ENCODE peak calls at places on chromosomes 12 and 14, in five cellular contexts. W, B, I, Y and Z are unnamed samples.

GRCh38 chr14:91371011-91371989 is 46.3 kb downstream of the CCDC88C start:
- DNase-seq in W (no peak), B (no peak), I (no peak), Y (no peak), Z (no peak)

GRCh38 chr14:99511421-99512109 is 30.4 kb downstream of the CCNK start:
- DNase-seq in W (no peak), B (no peak), I (no peak), Y (no peak), Z (no peak)

GRCh38 chr12:114732426-114733030 is 48.6 kb upstream of the TBX3 start:
- DNase-seq in W (no peak), B (no peak), I (no peak), Y (no peak), Z (no peak)

GRCh38 chr14:100470523-100470897 is 116.7 kb downstream of the BEGAIN start:
- DNase-seq in W (no peak), B (no peak), I (no peak), Y (no peak), Z (no peak)

GRCh38 chr12:11580125-11580751 is 69.2 kb upstream of the ETV6 start:
- DNase-seq in W (peak; percentile 37), B (peak; percentile 65), I (no peak), Y (peak; percentile 32), Z (peak; percentile 28)

GRCh38 chr12:4556730-4557519 is 5.1 kb upstream of the DYRK4 start:
- DNase-seq in W (no peak), B (no peak), I (no peak), Y (no peak), Z (no peak)

GRCh38 chr14:21201732-21202462 is 46.0 kb upstream of the OR5AU1 start:
- DNase-seq in W (no peak), B (no peak), I (no peak), Y (no peak), Z (no peak)

GRCh38 chr12:11624126-11624525 is 25.3 kb upstream of the ETV6 start:
- DNase-seq in W (no peak), B (no peak), I (no peak), Y (no peak), Z (no peak)

GRCh38 chr14:51607677-51608076 is 44.0 kb upstream of the FRMD6 start:
- DNase-seq in W (no peak), B (no peak), I (no peak), Y (no peak), Z (no peak)

GRCh38 chr14:69715725-69716482 is 51.0 kb upstream of the SRSF5 start:
- DNase-seq in W (no peak), B (peak; percentile 63), I (no peak), Y (peak; percentile 73), Z (peak; percentile 67)

GRCh38 chr14:93734086-93734822 is 54.0 kb downstream of the PRIMA1 start:
- DNase-seq in W (peak; percentile 19), B (no peak), I (no peak), Y (no peak), Z (no peak)

GRCh38 chr12:43692064-43692463 is 66.5 kb downstream of the PUS7L start:
- DNase-seq in W (no peak), B (no peak), I (no peak), Y (no peak), Z (no peak)

GRCh38 chr12:85804663-85805062 is 31.5 kb downstream of the RASSF9 start:
- DNase-seq in W (no peak), B (no peak), I (no peak), Y (no peak), Z (no peak)

GRCh38 chr12:53974084-53975018 is at the start of gene HOTAIR:
- DNase-seq in W (peak; percentile 72), B (no peak), I (no peak), Y (no peak), Z (peak; percentile 61)

GRCh38 chr12:90543841-90544240 is 411.1 kb downstream of the CCER1 start:
- DNase-seq in W (no peak), B (no peak), I (no peak), Y (no peak), Z (no peak)

GRCh38 chr12:132904718-132905328 is 17.4 kb upstream of the CHFR start:
- DNase-seq in W (peak; percentile 91), B (no peak), I (peak; percentile 83), Y (peak; percentile 72), Z (peak; percentile 89)

GRCh38 chr12:104163631-104164030 is 25.6 kb upstream of the NFYB start:
- DNase-seq in W (no peak), B (no peak), I (no peak), Y (no peak), Z (no peak)

GRCh38 chr14:50333010-50333409 is 20.9 kb downstream of the DMAC2L start:
- DNase-seq in W (no peak), B (no peak), I (no peak), Y (no peak), Z (peak; percentile 81)

GRCh38 chr12:94621662-94622359 is 28.5 kb downstream of the TMCC3 start:
- DNase-seq in W (no peak), B (no peak), I (no peak), Y (no peak), Z (no peak)

GRCh38 chr14:24440606-24441399 is 1.8 kb downstream of the SDR39U1 start:
- DNase-seq in W (no peak), B (no peak), I (no peak), Y (no peak), Z (no peak)

GRCh38 chr12:4643747-4644146 is 5.1 kb downstream of the AKAP3 start:
- DNase-seq in W (peak; percentile 49), B (no peak), I (no peak), Y (no peak), Z (no peak)

GRCh38 chr14:104547998-104548700 is 31.4 kb upstream of the C14orf180 start:
- DNase-seq in W (no peak), B (no peak), I (no peak), Y (no peak), Z (peak; percentile 9)

GRCh38 chr12:120474092-120474960 is 4.8 kb upstream of the SRSF9 start:
- DNase-seq in W (no peak), B (no peak), I (no peak), Y (no peak), Z (peak; percentile 35)

GRCh38 chr14:80862983-80863382 is 78.6 kb downstream of the CEP128 start:
- DNase-seq in W (no peak), B (no peak), I (no peak), Y (no peak), Z (no peak)

GRCh38 chr14:75861161-75861621 is 120.6 kb downstream of the TGFB3 start:
- DNase-seq in W (no peak), B (peak; percentile 34), I (no peak), Y (no peak), Z (peak; percentile 56)

GRCh38 chr12:88960213-88960878 is 380.1 kb upstream of the KITLG start:
- DNase-seq in W (no peak), B (no peak), I (no peak), Y (no peak), Z (no peak)

GRCh38 chr12:121958521-121959240 is 40.3 kb downstream of the CFAP251 start:
- DNase-seq in W (no peak), B (no peak), I (no peak), Y (no peak), Z (no peak)
- H3K27ac ChIP-seq in W (no peak overlapping the region), B (peak overlapping the region; percentile 68), I (no peak overlapping the region), Y (no peak overlapping the region), Z (no peak overlapping the region)

DNA sequence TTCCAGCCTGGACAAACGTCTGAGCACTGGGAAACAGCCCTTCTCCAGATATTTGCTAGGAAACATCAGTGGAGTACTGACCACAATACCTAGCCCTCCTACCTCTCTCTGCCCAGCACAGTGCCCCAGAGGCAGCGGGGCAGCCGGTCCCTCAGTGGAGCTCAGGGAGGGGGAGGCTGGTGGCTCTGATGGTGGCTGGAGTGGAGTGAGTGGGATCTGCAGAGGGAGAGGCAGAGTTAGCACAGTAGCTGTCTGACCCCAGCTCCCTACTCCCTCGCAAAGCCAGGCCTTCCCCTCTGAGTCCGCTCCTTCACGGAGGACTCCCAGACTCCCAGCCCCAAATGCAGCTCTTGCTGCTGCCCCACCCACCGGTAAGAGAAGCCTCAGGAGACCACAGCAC is 30.0 kb downstream of the NCKAP5L start:
- DNase-seq in W (no peak), B (no peak), I (no peak), Y (no peak), Z (no peak)
- H3K27ac ChIP-seq in W (no peak overlapping the region), B (no peak overlapping the region), I (no peak overlapping the region), Y (no peak overlapping the region), Z (no peak overlapping the region)

GRCh38 chr12:8917031-8917430 is 2.7 kb downstream of the PHC1 start:
- DNase-seq in W (no peak), B (no peak), I (no peak), Y (no peak), Z (no peak)
- H3K27ac ChIP-seq in W (no peak overlapping the region), B (no peak overlapping the region), I (no peak overlapping the region), Y (no peak overlapping the region), Z (no peak overlapping the region)

GRCh38 chr14:102071283-102071998 is 15.4 kb downstream of the HSP90AA1 start:
- DNase-seq in W (no peak), B (peak; percentile 20), I (no peak), Y (no peak), Z (no peak)
- H3K27ac ChIP-seq in W (no peak overlapping the region), B (no peak overlapping the region), I (no peak overlapping the region), Y (peak overlapping the region; percentile 69), Z (no peak overlapping the region)

DNA sequence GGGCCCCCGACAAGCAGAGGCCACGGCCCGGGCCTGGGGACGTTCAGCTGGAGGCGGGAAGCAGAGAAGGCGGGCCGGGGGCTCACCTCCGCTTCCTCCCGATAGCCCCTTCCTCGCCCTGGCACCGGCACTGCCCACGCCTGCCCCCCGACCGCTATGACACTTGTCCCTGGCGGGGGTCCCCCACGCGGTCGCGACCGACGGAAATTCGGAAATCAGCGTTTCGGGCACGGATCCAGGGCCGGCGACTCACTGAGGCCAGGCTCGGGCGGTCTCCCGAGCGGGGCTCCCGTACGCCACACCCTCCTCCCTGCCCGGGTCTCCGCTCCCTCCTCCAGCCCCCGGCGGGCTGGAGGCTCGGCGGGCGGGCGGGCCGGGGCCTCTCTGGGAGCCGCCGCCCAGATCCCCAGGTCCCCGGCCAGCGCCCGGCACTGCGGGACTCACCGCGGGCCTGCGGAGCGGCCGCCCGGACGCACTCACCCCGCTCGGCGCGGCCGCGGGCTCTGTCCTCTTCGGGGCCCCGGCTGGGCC is 552 bp downstream of the PITPNM2 start:
- DNase-seq in W (no peak), B (no peak), I (no peak), Y (no peak), Z (peak; percentile 63)
- H3K27ac ChIP-seq in W (no peak overlapping the region), B (no peak overlapping the region), I (no peak overlapping the region), Y (peak overlapping the region; percentile 86), Z (peak overlapping the region; percentile 98)

DNA sequence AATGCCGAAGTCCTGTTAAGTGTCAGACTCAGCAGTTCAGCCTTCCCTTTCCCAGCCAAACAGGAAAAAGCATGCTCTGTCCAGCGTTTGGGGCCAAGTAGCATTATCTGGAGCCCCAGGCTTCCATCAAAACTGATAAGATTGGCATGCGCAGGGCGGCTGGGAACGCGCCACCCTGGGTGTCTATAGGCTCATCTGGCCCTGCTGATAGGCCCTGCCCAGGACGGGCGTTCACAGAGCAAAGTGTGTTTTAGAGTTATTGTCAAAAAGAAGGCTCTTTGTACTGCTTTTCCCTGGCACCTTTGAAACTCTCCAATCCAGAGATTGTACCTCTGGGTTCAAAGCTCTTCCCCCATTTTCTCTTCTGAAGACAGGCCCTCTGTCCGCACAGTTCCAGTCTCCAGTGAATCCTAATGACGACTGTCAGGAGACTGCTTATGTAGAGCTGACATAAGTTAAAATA is at the start of gene ART4:
- DNase-seq in W (no peak), B (no peak), I (no peak), Y (no peak), Z (no peak)
- H3K27ac ChIP-seq in W (no peak within 1 kb of the TSS), B (no peak within 1 kb of the TSS), I (no peak within 1 kb of the TSS), Y (peak within 1 kb of the TSS; percentile 45), Z (peak within 1 kb of the TSS; percentile 72)

GRCh38 chr14:103058209-103059055 is 1.1 kb upstream of the CDC42BPB start:
- DNase-seq in W (no peak), B (no peak), I (no peak), Y (no peak), Z (no peak)
- H3K27ac ChIP-seq in W (no peak overlapping the region), B (no peak overlapping the region), I (no peak overlapping the region), Y (peak overlapping the region; percentile 96), Z (peak overlapping the region; percentile 79)